ENCODE peak calls at places on chromosomes 7 and 10, in eight cellular contexts. R is posterior cingulate gyrus; W is activated effector memory CD4-positive, alpha-beta T cell treated with anti-CD3 and anti-CD28 coated beads, Interleukin-2, amount 50 U/mL, for 16 hours; E is Right ventricle myocardium superior; B is fibroblast of the conjunctiva; Q is ELR; O is astrocyte of the spinal cord; U is H1. Z is an unnamed sample.

GRCh38 chr10:70649526-70649925 is 22.8 kb upstream of the ADAMTS14 start:
- DNase-seq in R (no peak), E (no peak), U (no peak), W (no peak), Q (peak; percentile 96), B (no peak), O (peak; percentile 61), Z (no peak)

GRCh38 chr7:109950256-109950655 is 1140.7 kb upstream of the LRRN3 start:
- DNase-seq in R (no peak), B (no peak), W (no peak), Q (no peak), E (no peak), O (no peak), U (no peak), Z (no peak)

GRCh38 chr7:83782628-83783027 is 133.7 kb upstream of the SEMA3E start:
- DNase-seq in E (no peak), Q (peak; percentile 62), U (no peak), O (peak; percentile 5), B (no peak), R (no peak), W (no peak), Z (no peak)

GRCh38 chr7:90212149-90212495 is 582 bp downstream of the STEAP2 start:
- DNase-seq in B (no peak), W (no peak), E (no peak), O (peak; percentile 12), R (no peak), U (no peak), Q (no peak), Z (no peak)

GRCh38 chr7:15686957-15687644 is 618 bp upstream of the MEOX2 start:
- DNase-seq in E (peak; percentile 33), U (peak; percentile 56), W (no peak), B (no peak), Q (peak; percentile 27), R (no peak), O (no peak), Z (peak; percentile 17)

GRCh38 chr7:24284699-24285506 is 913 bp downstream of the NPY start:
- DNase-seq in W (no peak), O (no peak), R (no peak), B (no peak), U (peak; percentile 83), E (no peak), Q (no peak), Z (no peak)

GRCh38 chr7:44608916-44609648 is 2.7 kb downstream of the OGDH start:
- DNase-seq in B (no peak), W (no peak), E (no peak), O (no peak), Q (no peak), U (no peak), R (no peak), Z (no peak)

GRCh38 chr10:8360365-8360764 is 305.9 kb downstream of the GATA3 start:
- DNase-seq in U (no peak), Q (no peak), W (no peak), E (no peak), O (no peak), B (no peak), R (no peak), Z (no peak)

GRCh38 chr7:171364-171904 is 20.9 kb upstream of the FAM20C start:
- DNase-seq in R (no peak), B (no peak), O (no peak), U (no peak), E (peak; percentile 32), Q (no peak), W (no peak), Z (peak; percentile 9)

GRCh38 chr10:12561307-12561706 is 212.0 kb downstream of the CAMK1D start:
- DNase-seq in R (no peak), U (no peak), O (no peak), B (no peak), Q (no peak), E (no peak), W (no peak), Z (no peak)

GRCh38 chr7:105677803-105678583 is 96.7 kb upstream of the EFCAB10 start:
- DNase-seq in R (no peak), W (peak; percentile 86), Q (no peak), O (no peak), B (no peak), E (peak; percentile 56), U (no peak), Z (no peak)

GRCh38 chr7:93715234-93715633 is 140.7 kb upstream of the CALCR start:
- DNase-seq in O (peak; percentile 46), U (peak; percentile 74), R (peak; percentile 16), Q (peak; percentile 56), B (peak; percentile 31), W (no peak), E (peak; percentile 68), Z (peak; percentile 26)

GRCh38 chr10:69696073-69696731 is 66.2 kb downstream of the FAM241B start:
- DNase-seq in R (no peak), Q (peak; percentile 91), W (no peak), U (peak; percentile 58), B (peak; percentile 63), E (no peak), O (peak; percentile 85), Z (peak; percentile 26)

GRCh38 chr10:103849880-103850571 is 5.3 kb downstream of the SH3PXD2A start:
- DNase-seq in E (peak; percentile 54), R (no peak), W (no peak), B (peak; percentile 43), U (no peak), Q (peak; percentile 96), O (peak; percentile 92), Z (no peak)

GRCh38 chr10:43866712-43867111 is 218.0 kb upstream of the ZNF32 start:
- DNase-seq in U (peak; percentile 4), O (no peak), R (no peak), E (no peak), Q (no peak), W (no peak), B (no peak), Z (no peak)

GRCh38 chr10:68156373-68157185 is 47.3 kb downstream of the MYPN start:
- DNase-seq in W (peak; percentile 80), R (peak; percentile 64), B (peak; percentile 64), Q (peak; percentile 82), U (no peak), O (peak; percentile 75), E (no peak), Z (no peak)

Z was measured in left ventricle myocardium inferior.